ENCODE peak calls at places on chromosomes 16 and 17, in four cellular contexts. T, V, J and D are unnamed samples.

GRCh38 chr17:32191306-32191705 is 49.0 kb downstream of the RHOT1 start:
- DNase-seq in T (no peak), V (no peak), J (no peak), D (no peak)

GRCh38 chr16:87789437-87790277 is 23.9 kb upstream of the KLHDC4 start:
- DNase-seq in T (peak; percentile 98), V (peak; percentile 65), J (no peak), D (no peak)

GRCh38 chr17:22517716-22518115 is 825.4 kb downstream of the KCNJ18 start:
- DNase-seq in T (no peak), V (no peak), J (no peak), D (no peak)

GRCh38 chr17:33948299-33948698 is 306.8 kb upstream of the CCL2 start:
- DNase-seq in T (no peak), V (no peak), J (no peak), D (no peak)

GRCh38 chr17:77619326-77619725 is 339.2 kb upstream of the TNRC6C start:
- DNase-seq in T (no peak), V (no peak), J (no peak), D (no peak)

GRCh38 chr17:31318298-31319190 is 2.9 kb downstream of the EVI2A start:
- DNase-seq in T (no peak), V (peak; percentile 45), J (peak; percentile 30), D (no peak)

GRCh38 chr17:71969500-71969899 is 151.3 kb upstream of the SOX9 start:
- DNase-seq in T (no peak), V (no peak), J (no peak), D (no peak)

GRCh38 chr16:14366974-14367707 is 262.9 kb downstream of the PARN start:
- DNase-seq in T (no peak), V (no peak), J (no peak), D (no peak)

GRCh38 chr16:68236804-68237242 is 896 bp upstream of the ESRP2 start:
- DNase-seq in T (no peak), V (no peak), J (no peak), D (no peak)

GRCh38 chr17:27259356-27259755 is 34.6 kb upstream of the WSB1 start:
- DNase-seq in T (no peak), V (no peak), J (no peak), D (no peak)

GRCh38 chr17:2710804-2711607 is 558 bp downstream of the CLUH start:
- DNase-seq in T (no peak), V (no peak), J (no peak), D (no peak)

GRCh38 chr17:72518810-72519597 is 398.2 kb downstream of the SOX9 start:
- DNase-seq in T (no peak), V (no peak), J (no peak), D (no peak)

DNA sequence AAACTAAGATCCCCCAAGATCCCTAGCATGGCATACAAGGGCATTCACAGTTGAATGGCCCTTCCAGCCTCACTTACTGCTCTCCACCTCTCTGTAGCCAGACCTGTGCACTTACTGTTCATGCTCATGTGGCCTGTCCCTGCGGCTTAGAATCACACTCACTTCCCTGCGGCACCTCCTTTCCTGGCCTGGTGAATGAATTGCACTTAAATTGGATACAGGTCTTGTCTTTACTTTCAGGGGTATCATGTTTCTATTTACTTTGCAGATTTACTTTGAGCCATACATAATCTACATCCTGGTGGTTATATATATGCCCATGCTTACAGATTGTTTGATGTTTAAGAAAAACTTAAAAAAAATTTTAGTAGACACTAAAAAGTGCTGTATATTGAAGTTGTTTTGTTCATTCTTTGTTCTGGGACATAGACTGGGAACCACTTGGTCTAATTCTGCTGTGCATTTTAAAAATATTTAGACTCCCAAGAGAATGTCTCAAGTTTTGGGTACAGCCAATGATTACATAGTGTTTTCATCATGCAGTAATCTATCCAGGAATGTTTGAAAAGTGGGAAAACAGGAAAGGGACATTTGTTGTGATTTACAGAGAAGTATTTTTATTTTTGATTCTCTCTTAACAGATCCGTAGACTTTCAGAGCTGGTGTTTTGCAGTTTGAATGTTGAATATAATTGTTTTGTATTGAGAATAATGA is 63.9 kb downstream of the NUP88 start:
- DNase-seq in T (no peak), V (no peak), J (no peak), D (no peak)
- H3K27ac ChIP-seq in T (no peak overlapping the region), V (no peak overlapping the region), J (peak overlapping the region; percentile 47), D (peak overlapping the region; percentile 80)

GRCh38 chr16:83925957-83926725 is 26.9 kb upstream of the OSGIN1 start:
- DNase-seq in T (no peak), V (no peak), J (no peak), D (no peak)
- TF ChIP-seq CTCF in T (no peak), V (no peak), J (no peak), D (no peak)

DNA sequence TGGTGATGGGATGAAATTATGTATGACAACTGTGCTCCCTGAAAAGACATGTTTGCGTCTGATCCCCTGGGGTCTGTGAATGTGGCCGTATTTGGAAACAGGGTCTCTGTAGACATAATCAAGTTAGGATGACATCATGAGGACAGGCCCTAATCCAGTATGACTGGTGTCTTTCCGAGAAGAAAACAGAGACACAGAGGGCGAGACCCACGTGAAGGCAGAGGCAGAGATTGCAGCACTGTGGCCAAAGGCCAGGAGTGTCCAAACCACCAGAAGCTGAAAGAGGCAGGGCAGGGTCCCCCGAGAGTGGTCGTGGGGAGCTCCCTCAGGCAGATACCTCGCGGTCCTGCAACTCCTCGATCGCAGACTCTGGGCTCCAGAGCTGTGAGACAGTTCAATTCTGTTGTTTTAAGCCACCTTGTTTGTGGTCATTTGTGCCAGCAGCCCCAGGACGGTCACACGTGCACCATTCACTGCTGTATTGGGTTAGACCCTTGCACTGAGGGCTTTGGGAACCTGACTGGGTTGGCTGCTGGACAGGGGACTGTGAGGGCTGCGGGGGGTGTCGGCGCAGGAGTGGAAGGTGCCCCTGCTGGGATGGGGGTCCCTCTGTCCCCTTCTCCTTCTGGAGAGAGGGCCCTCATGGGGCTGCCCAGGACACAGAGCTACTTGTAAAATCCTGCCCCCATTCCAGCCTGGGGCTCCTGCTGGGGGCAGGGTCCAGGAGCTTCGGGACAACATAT is 27.7 kb downstream of the METRNL start:
- DNase-seq in T (no peak), V (no peak), J (no peak), D (no peak)
- H3K27ac ChIP-seq in T (no peak overlapping the region), V (no peak overlapping the region), J (no peak overlapping the region), D (peak overlapping the region; percentile 88)

DNA sequence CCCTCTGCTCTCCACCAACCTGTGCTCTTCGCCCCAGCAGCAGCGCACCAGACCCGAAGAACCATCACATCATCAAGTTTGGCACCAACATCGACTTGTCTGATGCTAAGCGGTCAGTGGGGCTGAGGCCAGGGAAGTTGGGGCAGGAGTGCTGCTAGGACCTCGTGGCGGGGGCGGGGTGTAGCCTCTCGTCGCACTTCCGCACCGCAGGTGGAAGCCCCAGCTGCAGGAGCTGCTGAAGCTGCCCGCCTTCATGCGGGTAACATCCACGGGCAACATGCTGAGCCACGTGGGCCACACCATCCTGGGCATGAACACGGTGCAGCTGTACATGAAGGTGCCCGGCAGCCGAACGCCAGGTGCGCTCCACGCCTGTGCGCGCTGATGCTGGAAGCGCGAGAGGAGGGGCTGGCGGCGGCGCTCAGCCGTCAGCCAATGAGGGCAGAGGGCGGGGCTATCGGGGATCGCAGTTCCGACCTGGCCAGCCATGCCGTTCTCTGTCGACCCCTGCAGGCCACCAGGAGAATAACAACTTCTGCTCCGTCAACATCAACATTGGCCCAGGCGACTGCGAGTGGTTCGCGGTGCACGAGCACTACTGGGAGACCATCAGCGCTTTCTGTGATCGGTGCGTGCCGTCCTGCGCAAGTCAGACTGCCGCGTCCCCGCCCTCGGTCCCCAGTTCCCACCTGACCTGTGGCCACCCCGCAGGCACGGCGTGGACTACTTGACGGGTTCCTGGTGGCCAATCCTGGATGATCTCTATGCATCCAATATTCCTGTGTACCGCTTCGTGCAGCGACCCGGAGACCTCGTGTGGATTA is 3.2 kb upstream of the TMEM88 start:
- DNase-seq in T (no peak), V (peak; percentile 65), J (peak; percentile 91), D (peak; percentile 89)
- TF ChIP-seq CTCF in T (peak; percentile 99), V (peak; percentile 92), J (peak; percentile 99), D (peak; percentile 97)

GRCh38 chr17:41800601-41801373 is 11.0 kb downstream of the P3H4 start:
- DNase-seq in T (peak; percentile 99), V (no peak), J (no peak), D (peak; percentile 73)
- H3K27ac ChIP-seq in T (peak overlapping the region; percentile 93), V (no peak overlapping the region), J (peak overlapping the region; percentile 54), D (no peak overlapping the region)

DNA sequence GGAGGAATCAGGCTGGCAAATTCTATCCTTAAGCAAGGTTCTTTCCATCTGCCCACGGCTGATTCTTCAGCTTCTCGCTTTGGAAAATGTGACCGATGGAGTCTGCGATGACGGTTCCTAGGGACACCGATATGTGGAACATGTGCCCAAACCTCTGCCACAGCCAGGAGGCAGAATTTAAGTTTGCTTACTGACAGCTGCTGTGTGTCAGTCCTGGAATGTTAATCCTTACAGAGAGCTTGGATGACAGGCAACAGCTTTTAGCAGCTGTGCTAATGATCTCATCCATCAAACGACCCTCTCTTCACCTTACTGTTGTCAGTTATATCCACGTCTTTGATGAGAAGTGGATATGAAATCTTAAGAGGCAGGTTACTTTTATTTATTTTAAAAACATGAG is 11.4 kb upstream of the MYH13 start:
- DNase-seq in T (no peak), V (no peak), J (no peak), D (no peak)
- TF ChIP-seq CTCF in T (no peak), V (no peak), J (no peak), D (no peak)